ENCODE peak calls at places on chromosomes 7 and 10, in six cellular contexts. R, L, I, V, Y and X are unnamed samples.

GRCh38 chr7:117019786-117020604 is 66.7 kb downstream of the ST7 start:
- DNase-seq in R (no peak), L (peak; percentile 93), I (peak; percentile 87), V (peak; percentile 78), Y (peak; percentile 85), X (no peak)

GRCh38 chr10:74113546-74113945 is 37.1 kb downstream of the AP3M1 start:
- DNase-seq in R (no peak), L (no peak), I (peak; percentile 72), V (no peak), Y (no peak), X (no peak)

GRCh38 chr10:1672001-1672781 is 65.1 kb downstream of the ADARB2 start:
- DNase-seq in R (no peak), L (no peak), I (no peak), V (no peak), Y (no peak), X (no peak)

GRCh38 chr7:45108863-45109262 is 2.6 kb downstream of the TBRG4 start:
- DNase-seq in R (no peak), L (peak; percentile 43), I (no peak), V (peak; percentile 64), Y (no peak), X (no peak)

GRCh38 chr7:150963707-150964559 is 14.2 kb downstream of the KCNH2 start:
- DNase-seq in R (peak; percentile 10), L (no peak), I (no peak), V (no peak), Y (no peak), X (no peak)

GRCh38 chr7:148262721-148263229 is 327.8 kb upstream of the C7orf33 start:
- DNase-seq in R (peak; percentile 36), L (peak; percentile 79), I (peak; percentile 42), V (no peak), Y (peak; percentile 79), X (peak; percentile 57)

GRCh38 chr7:76051840-76052239 is 3.9 kb downstream of the MDH2 start:
- DNase-seq in R (no peak), L (no peak), I (no peak), V (no peak), Y (no peak), X (no peak)

GRCh38 chr10:131090761-131091661 is 220.5 kb downstream of the TCERG1L start:
- DNase-seq in R (no peak), L (no peak), I (no peak), V (no peak), Y (no peak), X (no peak)

GRCh38 chr10:97532935-97533671 is 34.4 kb downstream of the UBTD1 start:
- DNase-seq in R (no peak), L (no peak), I (no peak), V (no peak), Y (no peak), X (no peak)

GRCh38 chr7:102467581-102468415 is 3.0 kb downstream of the LRWD1 start:
- DNase-seq in R (peak; percentile 16), L (peak; percentile 63), I (no peak), V (no peak), Y (no peak), X (no peak)

GRCh38 chr7:64183126-64183742 is 23.8 kb upstream of the ZNF735 start:
- DNase-seq in R (no peak), L (no peak), I (no peak), V (no peak), Y (no peak), X (no peak)

GRCh38 chr10:93591065-93591808 is 9.8 kb downstream of the RBP4 start:
- DNase-seq in R (no peak), L (no peak), I (no peak), V (peak; percentile 59), Y (no peak), X (no peak)

GRCh38 chr10:122307669-122308486 is 36.8 kb downstream of the BTBD16 start:
- DNase-seq in R (no peak), L (peak; percentile 95), I (peak; percentile 95), V (peak; percentile 87), Y (no peak), X (peak; percentile 41)

GRCh38 chr7:81014266-81014665 is 95.4 kb upstream of the SEMA3C start:
- DNase-seq in R (no peak), L (no peak), I (peak; percentile 93), V (no peak), Y (no peak), X (no peak)

GRCh38 chr10:69696073-69696731 is 66.2 kb downstream of the FAM241B start:
- DNase-seq in R (no peak), L (peak; percentile 18), I (peak; percentile 84), V (no peak), Y (peak; percentile 62), X (no peak)

GRCh38 chr10:127216786-127217185 is 20.4 kb upstream of the INSYN2A start:
- DNase-seq in R (no peak), L (no peak), I (peak; percentile 51), V (no peak), Y (no peak), X (no peak)

GRCh38 chr7:5197811-5198210 is 7.8 kb downstream of the WIPI2 start:
- DNase-seq in R (no peak), L (no peak), I (no peak), V (no peak), Y (no peak), X (no peak)

GRCh38 chr10:119651514-119652327 is 541 bp downstream of the BAG3 start:
- DNase-seq in R (no peak), L (peak; percentile 69), I (no peak), V (no peak), Y (peak; percentile 59), X (no peak)

GRCh38 chr7:109021390-109021789 is 451.7 kb downstream of the DNAJB9 start:
- DNase-seq in R (no peak), L (no peak), I (no peak), V (no peak), Y (no peak), X (no peak)

GRCh38 chr7:128404826-128405344 is 4.9 kb downstream of the IMPDH1 start:
- DNase-seq in R (no peak), L (no peak), I (peak; percentile 65), V (no peak), Y (no peak), X (no peak)

GRCh38 chr10:93995182-93995581 is 1.5 kb downstream of the PLCE1 start:
- DNase-seq in R (no peak), L (no peak), I (no peak), V (no peak), Y (no peak), X (no peak)

GRCh38 chr10:11197266-11197712 is 179.6 kb downstream of the CELF2 start:
- DNase-seq in R (no peak), L (no peak), I (peak; percentile 6), V (no peak), Y (no peak), X (peak; percentile 78)

GRCh38 chr10:43160067-43160918 is 22.0 kb downstream of the CSGALNACT2 start:
- DNase-seq in R (no peak), L (no peak), I (peak; percentile 86), V (no peak), Y (no peak), X (no peak)

GRCh38 chr7:50310361-50310760 is 5.8 kb downstream of the IKZF1 start:
- DNase-seq in R (no peak), L (no peak), I (no peak), V (no peak), Y (no peak), X (no peak)

GRCh38 chr7:50308301-50309129 is 4.0 kb downstream of the IKZF1 start:
- DNase-seq in R (no peak), L (peak; percentile 54), I (no peak), V (no peak), Y (no peak), X (peak; percentile 53)

GRCh38 chr7:50309736-50310135 is 5.2 kb downstream of the IKZF1 start:
- DNase-seq in R (no peak), L (no peak), I (no peak), V (no peak), Y (no peak), X (no peak)

GRCh38 chr7:50307368-50308012 is 3.0 kb downstream of the IKZF1 start:
- DNase-seq in R (peak; percentile 86), L (no peak), I (no peak), V (no peak), Y (peak; percentile 30), X (peak; percentile 78)

GRCh38 chr7:50309130-50309478 is 4.6 kb downstream of the IKZF1 start:
- DNase-seq in R (no peak), L (no peak), I (no peak), V (no peak), Y (no peak), X (no peak)
- TF ChIP-seq CTCF in R (no peak), L (no peak), I (no peak), V (no peak), Y (no peak), X (no peak)

GRCh38 chr10:48809261-48809660 is 124.6 kb downstream of the WDFY4 start:
- DNase-seq in R (no peak), L (no peak), I (no peak), V (no peak), Y (no peak), X (no peak)

GRCh38 chr10:48811461-48811860 is 126.8 kb downstream of the WDFY4 start:
- DNase-seq in R (no peak), L (no peak), I (peak; percentile 63), V (no peak), Y (no peak), X (no peak)

GRCh38 chr10:48814933-48815332 is 124.7 kb downstream of the LRRC18 start:
- DNase-seq in R (no peak), L (no peak), I (peak; percentile 61), V (no peak), Y (no peak), X (no peak)

GRCh38 chr10:48813825-48814224 is 125.8 kb downstream of the LRRC18 start:
- DNase-seq in R (no peak), L (no peak), I (no peak), V (no peak), Y (no peak), X (no peak)

GRCh38 chr10:48811917-48812316 is 127.2 kb downstream of the WDFY4 start:
- DNase-seq in R (no peak), L (no peak), I (no peak), V (peak; percentile 43), Y (no peak), X (no peak)
- H3K4me3 ChIP-seq in R (no peak overlapping the region), L (no peak overlapping the region), I (no peak overlapping the region), V (no peak overlapping the region), Y (no peak overlapping the region), X (no peak overlapping the region)

DNA sequence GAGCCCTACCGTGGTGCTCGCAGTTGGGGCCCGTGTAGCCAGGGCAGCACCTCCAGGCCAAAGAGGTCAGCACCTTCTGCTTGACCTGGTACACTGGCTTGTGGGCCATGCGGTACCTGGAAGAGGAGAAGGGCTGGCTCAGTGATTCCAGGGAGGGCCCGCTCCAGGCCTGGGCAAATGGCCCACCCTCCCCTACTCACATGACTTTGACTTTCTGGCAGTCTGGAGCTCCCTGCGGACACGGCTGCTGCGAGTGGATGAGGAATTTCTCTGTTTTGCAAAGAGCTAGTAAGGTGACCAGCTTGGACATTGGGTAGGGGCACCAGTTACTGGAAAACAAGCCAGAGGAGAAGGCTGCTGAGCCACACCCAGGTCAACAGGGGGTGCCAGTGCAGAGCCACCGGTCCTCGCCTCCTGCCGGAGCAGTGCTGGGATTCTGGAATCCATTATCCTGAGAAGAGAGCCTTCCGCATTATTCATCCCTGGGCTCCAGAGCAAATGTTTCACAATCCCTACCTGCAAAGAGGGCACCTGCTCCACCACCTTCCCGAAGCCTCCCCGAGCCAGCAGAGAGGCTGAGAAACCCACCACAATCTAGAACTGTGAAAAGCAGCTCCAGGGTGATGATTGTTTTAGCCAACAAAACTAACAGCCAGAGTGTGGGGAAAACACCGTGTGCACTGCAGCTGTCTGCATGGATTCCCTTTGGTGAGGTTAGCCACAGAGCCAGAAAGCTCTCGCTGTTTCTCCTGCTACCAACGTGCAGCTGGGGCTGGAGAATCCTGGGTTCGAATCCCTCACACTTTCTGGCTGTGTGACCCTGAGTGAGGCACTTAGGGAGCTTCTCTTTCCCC is 11.8 kb downstream of the MMRN2 start:
- DNase-seq in R (no peak), L (peak; percentile 65), I (peak; percentile 40), V (peak; percentile 77), Y (peak; percentile 65), X (no peak)
- TF ChIP-seq CTCF in R (no peak), L (no peak), I (no peak), V (no peak), Y (peak; percentile 37), X (no peak)

GRCh38 chr7:135756191-135756590 is 7.6 kb upstream of the FAM180A start:
- DNase-seq in R (no peak), L (no peak), I (no peak), V (peak; percentile 17), Y (no peak), X (no peak)
- H3K4me3 ChIP-seq in R (no peak overlapping the region), L (no peak overlapping the region), I (no peak overlapping the region), V (no peak overlapping the region), Y (no peak overlapping the region), X (no peak overlapping the region)